ENCODE peak calls at places on chromosomes 7 and 10, in seven cellular contexts. One of them, this sample, is unnamed.
A peak's percentile ranks its signal among the peaks of the same experiment; 100 is the strongest.

GRCh38 chr7:98362517-98362916 is 38.4 kb downstream of the BAIAP2L1 start:
- DNase-seq in NCI-H1105: no peak
- DNase-seq in frontal cortex: no peak
- DNase-seq in kidney: no peak
- DNase-seq in HT1080: no peak
- DNase-seq in keratinocyte: no peak
- DNase-seq in heart left ventricle: no peak
- DNase-seq in this sample: no peak

GRCh38 chr10:12629767-12630165 is 280.4 kb downstream of the CAMK1D start:
- DNase-seq in keratinocyte: no peak
- DNase-seq in kidney: no peak
- DNase-seq in heart left ventricle: no peak
- DNase-seq in HT1080: no peak
- DNase-seq in frontal cortex: no peak
- DNase-seq in NCI-H1105: no peak
- DNase-seq in this sample: no peak

GRCh38 chr7:154744226-154744860 is 258.6 kb downstream of the PAXIP1 start:
- DNase-seq in kidney: no peak
- DNase-seq in NCI-H1105: peak; percentile 30
- DNase-seq in keratinocyte: no peak
- DNase-seq in heart left ventricle: no peak
- DNase-seq in HT1080: peak; percentile 22
- DNase-seq in frontal cortex: no peak
- DNase-seq in this sample: no peak

GRCh38 chr10:117373848-117374505 is 1.3 kb downstream of the PDZD8 start:
- DNase-seq in frontal cortex: peak; percentile 37
- DNase-seq in heart left ventricle: peak; percentile 66
- DNase-seq in NCI-H1105: no peak
- DNase-seq in HT1080: peak; percentile 46
- DNase-seq in keratinocyte: no peak
- DNase-seq in kidney: peak; percentile 75
- DNase-seq in this sample: peak; percentile 22

GRCh38 chr7:41027428-41028115 is 675.3 kb downstream of the INHBA start:
- DNase-seq in keratinocyte: no peak
- DNase-seq in frontal cortex: no peak
- DNase-seq in HT1080: peak; percentile 93
- DNase-seq in NCI-H1105: no peak
- DNase-seq in kidney: no peak
- DNase-seq in heart left ventricle: no peak
- DNase-seq in this sample: no peak

GRCh38 chr7:116443101-116443523 is 56.4 kb upstream of the CAV2 start:
- DNase-seq in heart left ventricle: no peak
- DNase-seq in kidney: no peak
- DNase-seq in HT1080: peak; percentile 98
- DNase-seq in keratinocyte: peak; percentile 66
- DNase-seq in frontal cortex: no peak
- DNase-seq in NCI-H1105: no peak
- DNase-seq in this sample: no peak

GRCh38 chr10:126476256-126476655 is 88.0 kb upstream of the ADAM12 start:
- DNase-seq in heart left ventricle: no peak
- DNase-seq in NCI-H1105: no peak
- DNase-seq in HT1080: no peak
- DNase-seq in frontal cortex: no peak
- DNase-seq in kidney: no peak
- DNase-seq in keratinocyte: no peak
- DNase-seq in this sample: no peak

GRCh38 chr10:6114299-6114698 is 25.5 kb downstream of the RBM17 start:
- DNase-seq in kidney: no peak
- DNase-seq in heart left ventricle: no peak
- DNase-seq in HT1080: no peak
- DNase-seq in frontal cortex: no peak
- DNase-seq in NCI-H1105: no peak
- DNase-seq in keratinocyte: no peak
- DNase-seq in this sample: no peak

GRCh38 chr10:116014326-116014725 is 258.7 kb downstream of the GFRA1 start:
- DNase-seq in frontal cortex: no peak
- DNase-seq in HT1080: no peak
- DNase-seq in NCI-H1105: no peak
- DNase-seq in kidney: no peak
- DNase-seq in heart left ventricle: no peak
- DNase-seq in keratinocyte: no peak
- DNase-seq in this sample: no peak

GRCh38 chr7:95276114-95276513 is 48.2 kb downstream of the PON1 start:
- DNase-seq in kidney: no peak
- DNase-seq in heart left ventricle: no peak
- DNase-seq in HT1080: peak; percentile 43
- DNase-seq in keratinocyte: no peak
- DNase-seq in NCI-H1105: no peak
- DNase-seq in frontal cortex: no peak
- DNase-seq in this sample: no peak

GRCh38 chr7:91957236-91957635 is 16.6 kb downstream of the AKAP9 start:
- DNase-seq in heart left ventricle: no peak
- DNase-seq in HT1080: no peak
- DNase-seq in frontal cortex: no peak
- DNase-seq in kidney: no peak
- DNase-seq in NCI-H1105: no peak
- DNase-seq in keratinocyte: no peak
- DNase-seq in this sample: no peak

GRCh38 chr7:33334349-33334748 is 205.0 kb downstream of the BBS9 start:
- DNase-seq in HT1080: peak; percentile 16
- DNase-seq in heart left ventricle: no peak
- DNase-seq in kidney: no peak
- DNase-seq in NCI-H1105: peak; percentile 21
- DNase-seq in keratinocyte: no peak
- DNase-seq in frontal cortex: no peak
- DNase-seq in this sample: no peak

GRCh38 chr10:113073549-113074189 is 123.6 kb downstream of the TCF7L2 start:
- DNase-seq in NCI-H1105: no peak
- DNase-seq in frontal cortex: no peak
- DNase-seq in HT1080: peak; percentile 100
- DNase-seq in kidney: peak; percentile 94
- DNase-seq in keratinocyte: peak; percentile 38
- DNase-seq in heart left ventricle: peak; percentile 79
- DNase-seq in this sample: no peak

GRCh38 chr10:99394256-99394655 is 36.2 kb downstream of the GOT1 start:
- DNase-seq in HT1080: no peak
- DNase-seq in kidney: no peak
- DNase-seq in keratinocyte: peak; percentile 75
- DNase-seq in heart left ventricle: no peak
- DNase-seq in NCI-H1105: peak; percentile 46
- DNase-seq in frontal cortex: no peak
- DNase-seq in this sample: no peak

GRCh38 chr10:77505431-77506334 is 131.9 kb downstream of the KCNMA1 start:
- DNase-seq in heart left ventricle: no peak
- DNase-seq in HT1080: peak; percentile 95
- DNase-seq in keratinocyte: peak; percentile 71
- DNase-seq in frontal cortex: no peak
- DNase-seq in NCI-H1105: no peak
- DNase-seq in kidney: no peak
- DNase-seq in this sample: no peak

GRCh38 chr10:61844116-61844515 is 57.4 kb upstream of the ARID5B start:
- DNase-seq in HT1080: no peak
- DNase-seq in keratinocyte: no peak
- DNase-seq in kidney: no peak
- DNase-seq in heart left ventricle: no peak
- DNase-seq in NCI-H1105: no peak
- DNase-seq in frontal cortex: no peak
- DNase-seq in this sample: no peak

GRCh38 chr10:90751107-90751997 is 106.5 kb downstream of the HTR7 start:
- DNase-seq in keratinocyte: peak; percentile 19
- DNase-seq in HT1080: peak; percentile 54
- DNase-seq in heart left ventricle: no peak
- DNase-seq in kidney: no peak
- DNase-seq in frontal cortex: no peak
- DNase-seq in NCI-H1105: no peak
- DNase-seq in this sample: peak; percentile 10

GRCh38 chr7:4820968-4821471 is 40.8 kb downstream of the PAPOLB start:
- DNase-seq in kidney: no peak
- DNase-seq in heart left ventricle: no peak
- DNase-seq in keratinocyte: no peak
- DNase-seq in NCI-H1105: no peak
- DNase-seq in frontal cortex: no peak
- DNase-seq in HT1080: no peak
- DNase-seq in this sample: no peak

GRCh38 chr7:110573862-110574528 is 516.9 kb upstream of the LRRN3 start:
- DNase-seq in heart left ventricle: no peak
- DNase-seq in keratinocyte: peak; percentile 33
- DNase-seq in NCI-H1105: no peak
- DNase-seq in frontal cortex: no peak
- DNase-seq in kidney: no peak
- DNase-seq in HT1080: peak; percentile 83
- DNase-seq in this sample: no peak

GRCh38 chr10:93074137-93074596 is 474 bp downstream of the CYP26A1 start:
- DNase-seq in keratinocyte: no peak
- DNase-seq in heart left ventricle: no peak
- DNase-seq in NCI-H1105: no peak
- DNase-seq in frontal cortex: no peak
- DNase-seq in HT1080: no peak
- DNase-seq in kidney: no peak
- DNase-seq in this sample: no peak

GRCh38 chr10:102433619-102434046 is 1.3 kb upstream of the CUEDC2 start:
- DNase-seq in frontal cortex: no peak
- DNase-seq in NCI-H1105: no peak
- DNase-seq in kidney: peak; percentile 65
- DNase-seq in heart left ventricle: no peak
- DNase-seq in HT1080: no peak
- DNase-seq in keratinocyte: no peak
- DNase-seq in this sample: no peak

GRCh38 chr10:100303724-100304319 is 17.3 kb upstream of the BLOC1S2 start:
- DNase-seq in HT1080: no peak
- DNase-seq in NCI-H1105: peak; percentile 5
- DNase-seq in keratinocyte: no peak
- DNase-seq in heart left ventricle: no peak
- DNase-seq in frontal cortex: no peak
- DNase-seq in kidney: no peak
- DNase-seq in this sample: no peak

GRCh38 chr10:62108768-62109430 is 159.7 kb downstream of the RTKN2 start:
- DNase-seq in NCI-H1105: no peak
- DNase-seq in heart left ventricle: no peak
- DNase-seq in HT1080: no peak
- DNase-seq in keratinocyte: no peak
- DNase-seq in kidney: no peak
- DNase-seq in frontal cortex: no peak
- DNase-seq in this sample: no peak

GRCh38 chr7:151815419-151815818 is 61.5 kb downstream of the PRKAG2 start:
- DNase-seq in heart left ventricle: no peak
- DNase-seq in keratinocyte: no peak
- DNase-seq in kidney: no peak
- DNase-seq in frontal cortex: no peak
- DNase-seq in HT1080: no peak
- DNase-seq in NCI-H1105: no peak
- DNase-seq in this sample: no peak

GRCh38 chr7:159039716-159040115 is 105.0 kb downstream of the VIPR2 start:
- DNase-seq in NCI-H1105: no peak
- DNase-seq in kidney: no peak
- DNase-seq in heart left ventricle: no peak
- DNase-seq in HT1080: no peak
- DNase-seq in frontal cortex: no peak
- DNase-seq in keratinocyte: no peak
- DNase-seq in this sample: no peak

GRCh38 chr10:113854019-113854756 is at the start of the genes DCLRE1A and NHLRC2:
- DNase-seq in HT1080: peak; percentile 68
- DNase-seq in frontal cortex: peak; percentile 73
- DNase-seq in kidney: peak; percentile 88
- DNase-seq in NCI-H1105: peak; percentile 45
- DNase-seq in heart left ventricle: peak; percentile 90
- DNase-seq in keratinocyte: no peak
- DNase-seq in this sample: peak; percentile 63